ENCODE peak calls at places on chromosome 2, in eight cellular contexts. One of them, this sample, is unnamed.

GRCh38 chr2:117693166-117693565 is 121.3 kb upstream of the DDX18 start:
- DNase-seq in sigmoid colon: no peak
- DNase-seq in K562: no peak
- DNase-seq in HepG2: no peak
- DNase-seq in A549: no peak
- DNase-seq in upper lobe of left lung: no peak
- DNase-seq in tibial nerve: no peak
- DNase-seq in SK-N-SH: peak
- DNase-seq in this sample: no peak

GRCh38 chr2:124678043-124678442 is 653.0 kb downstream of the CNTNAP5 start:
- DNase-seq in sigmoid colon: no peak
- DNase-seq in K562: no peak
- DNase-seq in HepG2: no peak
- DNase-seq in A549: no peak
- DNase-seq in upper lobe of left lung: no peak
- DNase-seq in tibial nerve: no peak
- DNase-seq in SK-N-SH: no peak
- DNase-seq in this sample: no peak

GRCh38 chr2:21291281-21291825 is 167.6 kb downstream of the TDRD15 start:
- DNase-seq in sigmoid colon: no peak
- DNase-seq in K562: no peak
- DNase-seq in HepG2: no peak
- DNase-seq in A549: no peak
- DNase-seq in upper lobe of left lung: no peak
- DNase-seq in tibial nerve: no peak
- DNase-seq in SK-N-SH: no peak
- DNase-seq in this sample: no peak

GRCh38 chr2:115414461-115414860 is 972.0 kb downstream of the DPP10 start:
- DNase-seq in sigmoid colon: no peak
- DNase-seq in K562: no peak
- DNase-seq in HepG2: no peak
- DNase-seq in A549: no peak
- DNase-seq in upper lobe of left lung: no peak
- DNase-seq in tibial nerve: no peak
- DNase-seq in SK-N-SH: no peak
- DNase-seq in this sample: no peak

GRCh38 chr2:102420290-102420689 is 2.7 kb upstream of the IL18RAP start:
- DNase-seq in sigmoid colon: no peak
- DNase-seq in K562: no peak
- DNase-seq in HepG2: no peak
- DNase-seq in A549: no peak
- DNase-seq in upper lobe of left lung: no peak
- DNase-seq in tibial nerve: no peak
- DNase-seq in SK-N-SH: no peak
- DNase-seq in this sample: no peak

GRCh38 chr2:197205590-197206215 is 104.9 kb downstream of the ANKRD44 start:
- DNase-seq in sigmoid colon: no peak
- DNase-seq in K562: no peak
- DNase-seq in HepG2: no peak
- DNase-seq in A549: no peak
- DNase-seq in upper lobe of left lung: peak
- DNase-seq in tibial nerve: no peak
- DNase-seq in SK-N-SH: no peak
- DNase-seq in this sample: peak

GRCh38 chr2:39516347-39517101 is 79.4 kb upstream of the MAP4K3 start:
- DNase-seq in sigmoid colon: peak
- DNase-seq in K562: no peak
- DNase-seq in HepG2: peak
- DNase-seq in A549: no peak
- DNase-seq in upper lobe of left lung: peak
- DNase-seq in tibial nerve: no peak
- DNase-seq in SK-N-SH: no peak
- DNase-seq in this sample: peak

GRCh38 chr2:29916571-29916970 is 4.8 kb downstream of the ALK start:
- DNase-seq in sigmoid colon: no peak
- DNase-seq in K562: no peak
- DNase-seq in HepG2: no peak
- DNase-seq in A549: no peak
- DNase-seq in upper lobe of left lung: no peak
- DNase-seq in tibial nerve: no peak
- DNase-seq in SK-N-SH: peak
- DNase-seq in this sample: no peak

GRCh38 chr2:177589191-177589590 is 196.6 kb downstream of the AGPS start:
- DNase-seq in sigmoid colon: no peak
- DNase-seq in K562: no peak
- DNase-seq in HepG2: no peak
- DNase-seq in A549: no peak
- DNase-seq in upper lobe of left lung: no peak
- DNase-seq in tibial nerve: no peak
- DNase-seq in SK-N-SH: no peak
- DNase-seq in this sample: no peak

GRCh38 chr2:95346738-95347671 is 49.9 kb downstream of the KCNIP3 start:
- DNase-seq in sigmoid colon: peak
- DNase-seq in K562: peak
- DNase-seq in HepG2: no peak
- DNase-seq in A549: peak
- DNase-seq in upper lobe of left lung: peak
- DNase-seq in tibial nerve: no peak
- DNase-seq in SK-N-SH: peak
- DNase-seq in this sample: peak

GRCh38 chr2:172215172-172215935 is 112.7 kb upstream of the DLX2 start:
- DNase-seq in sigmoid colon: no peak
- DNase-seq in K562: no peak
- DNase-seq in HepG2: no peak
- DNase-seq in A549: no peak
- DNase-seq in upper lobe of left lung: no peak
- DNase-seq in tibial nerve: no peak
- DNase-seq in SK-N-SH: no peak
- DNase-seq in this sample: no peak

DNA sequence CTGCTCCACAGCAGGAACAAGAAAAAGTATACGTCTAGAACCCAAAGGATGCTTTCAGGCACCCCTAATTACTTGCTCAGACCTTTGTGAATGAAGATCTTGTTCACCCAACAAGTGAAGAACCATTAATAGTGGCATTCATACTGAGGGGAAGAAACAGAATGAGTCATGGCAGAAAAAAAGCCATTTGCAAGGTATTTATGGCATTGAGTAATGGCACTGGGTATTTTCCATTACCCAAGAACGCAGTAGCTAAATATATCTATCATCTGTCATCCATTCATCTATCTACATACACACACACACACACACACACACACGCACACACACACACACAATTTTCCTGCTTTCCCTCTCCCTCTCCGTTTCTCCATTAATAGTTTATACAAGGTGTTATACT is 56.4 kb upstream of the XIRP2 start:
- DNase-seq in sigmoid colon: no peak
- DNase-seq in K562: no peak
- DNase-seq in HepG2: no peak
- DNase-seq in A549: no peak
- DNase-seq in upper lobe of left lung: no peak
- DNase-seq in tibial nerve: no peak
- DNase-seq in SK-N-SH: no peak
- DNase-seq in this sample: no peak
- TF ChIP-seq EP300 in sigmoid colon: no peak
- TF ChIP-seq EP300 in K562: no peak
- TF ChIP-seq EP300 in HepG2: no peak
- TF ChIP-seq EP300 in A549: no peak
- TF ChIP-seq EP300 in upper lobe of left lung: no peak
- TF ChIP-seq EP300 in tibial nerve: no peak
- TF ChIP-seq EP300 in SK-N-SH: no peak
- TF ChIP-seq EP300 in this sample: no peak

GRCh38 chr2:110732422-110733413 is at the start of gene ACOXL:
- DNase-seq in sigmoid colon: no peak
- DNase-seq in K562: peak
- DNase-seq in HepG2: no peak
- DNase-seq in A549: no peak
- DNase-seq in upper lobe of left lung: peak
- DNase-seq in tibial nerve: no peak
- DNase-seq in SK-N-SH: peak
- DNase-seq in this sample: peak
- TF ChIP-seq EP300 in sigmoid colon: no peak
- TF ChIP-seq EP300 in K562: no peak
- TF ChIP-seq EP300 in HepG2: no peak
- TF ChIP-seq EP300 in A549: no peak
- TF ChIP-seq EP300 in upper lobe of left lung: no peak
- TF ChIP-seq EP300 in tibial nerve: no peak
- TF ChIP-seq EP300 in SK-N-SH: no peak
- TF ChIP-seq EP300 in this sample: no peak

GRCh38 chr2:45014016-45014702 is 4.9 kb upstream of the SIX2 start:
- DNase-seq in sigmoid colon: no peak
- DNase-seq in K562: peak
- DNase-seq in HepG2: no peak
- DNase-seq in A549: peak
- DNase-seq in upper lobe of left lung: peak
- DNase-seq in tibial nerve: no peak
- DNase-seq in SK-N-SH: peak
- DNase-seq in this sample: peak
- TF ChIP-seq EP300 in sigmoid colon: no peak
- TF ChIP-seq EP300 in K562: no peak
- TF ChIP-seq EP300 in HepG2: no peak
- TF ChIP-seq EP300 in A549: no peak
- TF ChIP-seq EP300 in upper lobe of left lung: no peak
- TF ChIP-seq EP300 in tibial nerve: no peak
- TF ChIP-seq EP300 in SK-N-SH: no peak
- TF ChIP-seq EP300 in this sample: no peak

GRCh38 chr2:129801575-129801974 is 177.9 kb upstream of the RAB6C start:
- DNase-seq in sigmoid colon: no peak
- DNase-seq in K562: no peak
- DNase-seq in HepG2: no peak
- DNase-seq in A549: no peak
- DNase-seq in upper lobe of left lung: no peak
- DNase-seq in tibial nerve: no peak
- DNase-seq in SK-N-SH: peak
- DNase-seq in this sample: no peak

GRCh38 chr2:129805889-129806288 is 173.6 kb upstream of the RAB6C start:
- DNase-seq in sigmoid colon: no peak
- DNase-seq in K562: no peak
- DNase-seq in HepG2: no peak
- DNase-seq in A549: no peak
- DNase-seq in upper lobe of left lung: no peak
- DNase-seq in tibial nerve: no peak
- DNase-seq in SK-N-SH: no peak
- DNase-seq in this sample: no peak

GRCh38 chr2:129802290-129802689 is 177.2 kb upstream of the RAB6C start:
- DNase-seq in sigmoid colon: no peak
- DNase-seq in K562: no peak
- DNase-seq in HepG2: no peak
- DNase-seq in A549: no peak
- DNase-seq in upper lobe of left lung: no peak
- DNase-seq in tibial nerve: no peak
- DNase-seq in SK-N-SH: no peak
- DNase-seq in this sample: no peak

GRCh38 chr2:129806317-129806716 is 173.1 kb upstream of the RAB6C start:
- DNase-seq in sigmoid colon: no peak
- DNase-seq in K562: no peak
- DNase-seq in HepG2: no peak
- DNase-seq in A549: no peak
- DNase-seq in upper lobe of left lung: no peak
- DNase-seq in tibial nerve: no peak
- DNase-seq in SK-N-SH: no peak
- DNase-seq in this sample: no peak

GRCh38 chr2:129803067-129803466 is 176.4 kb upstream of the RAB6C start:
- DNase-seq in sigmoid colon: no peak
- DNase-seq in K562: no peak
- DNase-seq in HepG2: no peak
- DNase-seq in A549: no peak
- DNase-seq in upper lobe of left lung: no peak
- DNase-seq in tibial nerve: no peak
- DNase-seq in SK-N-SH: no peak
- DNase-seq in this sample: no peak
- TF ChIP-seq EP300 in sigmoid colon: no peak
- TF ChIP-seq EP300 in K562: no peak
- TF ChIP-seq EP300 in HepG2: no peak
- TF ChIP-seq EP300 in A549: no peak
- TF ChIP-seq EP300 in upper lobe of left lung: no peak
- TF ChIP-seq EP300 in tibial nerve: no peak
- TF ChIP-seq EP300 in SK-N-SH: no peak
- TF ChIP-seq EP300 in this sample: no peak

DNA sequence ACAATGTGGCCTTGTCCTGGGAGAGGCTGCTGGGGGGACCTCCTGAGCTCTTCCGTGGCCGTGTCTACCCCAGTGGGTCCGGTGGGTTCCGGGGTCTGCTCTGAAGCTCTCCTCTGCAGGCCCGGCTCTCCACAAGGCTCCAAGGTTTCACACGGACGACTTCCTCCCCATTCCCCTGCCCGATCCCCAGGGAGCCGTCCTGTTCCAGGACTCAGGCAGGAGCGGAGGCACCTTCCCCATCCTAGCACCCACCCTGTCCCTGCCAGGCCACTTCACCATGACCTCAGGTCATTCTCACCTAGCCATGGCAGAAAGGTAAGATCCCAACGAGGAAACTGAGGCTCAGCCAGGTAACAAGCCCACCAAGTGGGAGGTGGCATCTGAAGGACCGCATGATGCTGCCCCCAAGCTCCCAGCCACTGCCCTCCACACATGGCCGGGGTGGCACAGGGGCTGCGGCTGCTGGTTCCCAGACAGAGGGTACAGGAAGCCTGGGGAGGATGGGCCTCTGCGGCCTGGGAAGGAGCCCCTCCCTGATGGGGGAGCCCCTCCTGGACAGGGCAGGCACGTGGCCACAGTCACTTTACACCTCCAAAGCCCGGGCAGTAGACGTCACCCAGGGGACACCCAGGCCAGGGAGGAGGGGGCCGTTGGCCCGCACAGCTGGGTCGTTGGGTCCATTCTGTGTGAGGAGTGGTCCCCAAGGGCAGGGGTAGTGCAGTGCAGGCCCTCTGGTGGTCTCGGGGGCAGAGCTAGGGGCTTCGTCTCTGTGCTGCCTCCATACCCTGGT is 274.0 kb downstream of the NDUFA10 start:
- DNase-seq in sigmoid colon: no peak
- DNase-seq in K562: no peak
- DNase-seq in HepG2: no peak
- DNase-seq in A549: no peak
- DNase-seq in upper lobe of left lung: no peak
- DNase-seq in tibial nerve: no peak
- DNase-seq in SK-N-SH: no peak
- DNase-seq in this sample: no peak
- TF ChIP-seq EP300 in sigmoid colon: no peak
- TF ChIP-seq EP300 in K562: no peak
- TF ChIP-seq EP300 in HepG2: no peak
- TF ChIP-seq EP300 in A549: no peak
- TF ChIP-seq EP300 in upper lobe of left lung: no peak
- TF ChIP-seq EP300 in tibial nerve: no peak
- TF ChIP-seq EP300 in SK-N-SH: no peak
- TF ChIP-seq EP300 in this sample: no peak

GRCh38 chr2:3170792-3171455 is 206.7 kb downstream of the EIPR1 start:
- DNase-seq in sigmoid colon: peak
- DNase-seq in K562: no peak
- DNase-seq in HepG2: no peak
- DNase-seq in A549: no peak
- DNase-seq in upper lobe of left lung: no peak
- DNase-seq in tibial nerve: no peak
- DNase-seq in SK-N-SH: peak
- DNase-seq in this sample: no peak
- TF ChIP-seq EP300 in sigmoid colon: no peak
- TF ChIP-seq EP300 in K562: no peak
- TF ChIP-seq EP300 in HepG2: no peak
- TF ChIP-seq EP300 in A549: no peak
- TF ChIP-seq EP300 in upper lobe of left lung: no peak
- TF ChIP-seq EP300 in tibial nerve: no peak
- TF ChIP-seq EP300 in SK-N-SH: no peak
- TF ChIP-seq EP300 in this sample: no peak

This sample was measured in stomach.